ENCODE peak calls at places on chromosomes 1 and 21, in five cellular contexts. C is stomach; G is left ventricle myocardium superior; N is C1 segment of cervical spinal cord; F is CD8-positive, alpha-beta T cell. W is an unnamed sample.

GRCh38 chr1:164704954-164705353 is 146.0 kb downstream of the PBX1 start:
- DNase-seq in C (no peak), N (no peak), F (no peak), G (no peak), W (no peak)

GRCh38 chr1:245875581-245876263 is 631.4 kb downstream of the SMYD3 start:
- DNase-seq in F (no peak), G (no peak), N (no peak), C (no peak), W (no peak)

GRCh38 chr1:19044975-19045831 is 88.7 kb upstream of the IFFO2 start:
- DNase-seq in N (peak), G (no peak), C (no peak), F (no peak), W (no peak)

GRCh38 chr1:212862111-212862690 is 4.1 kb downstream of the FLVCR1 start:
- DNase-seq in F (no peak), G (no peak), C (no peak), N (no peak), W (no peak)

GRCh38 chr1:183327429-183328290 is 90.5 kb downstream of the NMNAT2 start:
- DNase-seq in N (no peak), C (no peak), G (peak), F (no peak), W (no peak)

GRCh38 chr1:147913362-147913761 is 10.8 kb downstream of the GJA8 start:
- DNase-seq in C (no peak), G (no peak), N (no peak), F (no peak), W (no peak)

GRCh38 chr1:115793162-115793561 is 24.6 kb upstream of the CASQ2 start:
- DNase-seq in F (no peak), N (no peak), G (no peak), C (no peak), W (no peak)

GRCh38 chr1:62621907-62622306 is 24.6 kb downstream of the ANGPTL3 start:
- DNase-seq in C (no peak), N (no peak), G (no peak), F (no peak), W (no peak)

GRCh38 chr1:109547412-109548320 is 749 bp upstream of the GNAI3 start:
- DNase-seq in N (peak), F (no peak), G (no peak), C (peak), W (peak)

GRCh38 chr1:173779946-173780345 is 44.5 kb upstream of the DARS2 start:
- DNase-seq in N (no peak), F (no peak), G (no peak), C (no peak), W (no peak)

GRCh38 chr1:39646232-39647081 is 7.0 kb upstream of the HEYL start:
- DNase-seq in N (no peak), C (no peak), F (no peak), G (peak), W (no peak)

GRCh38 chr1:199490804-199491527 is 536.5 kb upstream of the NR5A2 start:
- DNase-seq in N (no peak), C (no peak), G (no peak), F (no peak), W (peak)

GRCh38 chr1:192521734-192522133 is 53.8 kb upstream of the RGS1 start:
- DNase-seq in F (no peak), N (no peak), C (no peak), G (no peak), W (no peak)

GRCh38 chr1:117499071-117499470 is 106.8 kb upstream of the TENT5C start:
- DNase-seq in C (no peak), F (no peak), G (no peak), N (no peak), W (no peak)

GRCh38 chr1:109996476-109996875 is 11.9 kb downstream of the AHCYL1 start:
- DNase-seq in F (no peak), G (no peak), C (no peak), N (no peak), W (no peak)

GRCh38 chr1:90193116-90193515 is 198.2 kb downstream of the ZNF326 start:
- DNase-seq in G (no peak), F (no peak), N (peak), C (no peak), W (no peak)

GRCh38 chr1:110916669-110917306 is 43.8 kb downstream of the CD53 start:
- DNase-seq in C (no peak), N (no peak), G (no peak), F (no peak), W (no peak)

GRCh38 chr1:89525169-89525855 is 683 bp downstream of the LRRC8B start:
- DNase-seq in C (no peak), F (peak), G (peak), N (peak), W (peak)

GRCh38 chr1:201516511-201517127 is 9.7 kb upstream of the CSRP1 start:
- DNase-seq in N (no peak), G (no peak), F (no peak), C (no peak), W (no peak)

GRCh38 chr1:30955448-30956015 is 47.0 kb upstream of the SDC3 start:
- DNase-seq in G (no peak), N (no peak), C (no peak), F (no peak), W (no peak)

GRCh38 chr1:164064501-164064900 is 494.5 kb upstream of the PBX1 start:
- DNase-seq in G (no peak), N (no peak), F (no peak), C (no peak), W (no peak)

GRCh38 chr1:8718878-8719361 is 98.5 kb downstream of the RERE start:
- DNase-seq in C (no peak), G (no peak), N (no peak), F (no peak), W (no peak)

GRCh38 chr1:151474711-151475110 is 15.4 kb upstream of the POGZ start:
- DNase-seq in N (no peak), F (no peak), C (no peak), G (no peak), W (no peak)

GRCh38 chr21:14454642-14455009 is 71.7 kb upstream of the HSPA13 start:
- DNase-seq in C (no peak), G (no peak), N (no peak), F (no peak), W (no peak)

GRCh38 chr1:233107130-233107529 is 156.7 kb downstream of the NTPCR start:
- DNase-seq in G (no peak), C (no peak), N (no peak), F (no peak), W (no peak)

GRCh38 chr1:169245706-169246105 is 121.9 kb downstream of the NME7 start:
- DNase-seq in G (no peak), C (no peak), N (no peak), F (no peak), W (peak)

GRCh38 chr1:238272145-238272544 is 381.4 kb upstream of the ZP4 start:
- DNase-seq in N (no peak), G (no peak), C (no peak), F (no peak), W (no peak)

GRCh38 chr21:25901580-25901979 is 166.8 kb downstream of the GABPA start:
- DNase-seq in G (no peak), N (no peak), C (no peak), F (no peak), W (peak)

GRCh38 chr1:77267035-77267434 is 14.8 kb upstream of the AK5 start:
- DNase-seq in N (no peak), C (no peak), G (no peak), F (no peak), W (no peak)

W was measured in NCI-H1105 treated with DMSO at 0.1 percent for 48 hours.